ENCODE peak calls at places on chromosomes 2 and 18, in four cellular contexts. R, F, U and G are unnamed samples.
A peak's percentile ranks its signal among the peaks of the same experiment; 100 is the strongest.

GRCh38 chr18:11512096-11513030 is 97.0 kb upstream of the SLC35G4 start:
- DNase-seq in F (no peak), R (no peak), U (no peak), G (peak; percentile 7)

GRCh38 chr18:49041677-49042570 is 91.2 kb upstream of the SMAD7 start:
- DNase-seq in U (peak; percentile 18), F (no peak), R (no peak), G (peak; percentile 46)

GRCh38 chr2:127562930-127563329 is 27.4 kb downstream of the MYO7B start:
- DNase-seq in F (no peak), R (no peak), U (no peak), G (no peak)

GRCh38 chr2:36701391-36701795 is 4.9 kb downstream of the VIT start:
- DNase-seq in R (no peak), F (no peak), U (no peak), G (no peak)

GRCh38 chr2:191264647-191265079 is 19.5 kb downstream of the MYO1B start:
- DNase-seq in F (no peak), U (no peak), R (no peak), G (no peak)

GRCh38 chr18:3211236-3211992 is 8.4 kb downstream of the MYOM1 start:
- DNase-seq in R (no peak), F (no peak), U (no peak), G (no peak)

GRCh38 chr2:240581811-240582210 is 4.7 kb upstream of the CAPN10 start:
- DNase-seq in U (no peak), R (no peak), F (no peak), G (no peak)

GRCh38 chr2:212970132-212970531 is 181.3 kb downstream of the IKZF2 start:
- DNase-seq in F (no peak), U (no peak), R (no peak), G (no peak)

GRCh38 chr2:218458598-218458997 is 39.7 kb downstream of the VIL1 start:
- DNase-seq in F (no peak), R (no peak), U (no peak), G (no peak)

GRCh38 chr2:177724398-177725287 is 332.1 kb downstream of the AGPS start:
- DNase-seq in R (peak; percentile 34), U (peak; percentile 50), F (peak; percentile 48), G (peak; percentile 72)

GRCh38 chr2:36511858-36512630 is 85.9 kb downstream of the FEZ2 start:
- DNase-seq in F (no peak), R (no peak), U (no peak), G (no peak)

GRCh38 chr2:163717993-163718680 is 17.7 kb downstream of the FIGN start:
- DNase-seq in F (peak; percentile 36), U (no peak), R (no peak), G (no peak)

GRCh38 chr2:63023444-63023843 is 27.2 kb upstream of the OTX1 start:
- DNase-seq in U (no peak), R (no peak), F (no peak), G (no peak)

GRCh38 chr2:186695081-186695756 is 1.4 kb downstream of the FAM171B start:
- DNase-seq in R (no peak), F (peak; percentile 31), U (no peak), G (no peak)

GRCh38 chr2:53373126-53373525 is 394.5 kb upstream of the CHAC2 start:
- DNase-seq in U (no peak), R (no peak), F (no peak), G (no peak)

GRCh38 chr2:144078091-144078490 is 441.8 kb downstream of the ZEB2 start:
- DNase-seq in R (no peak), F (no peak), U (no peak), G (no peak)